ENCODE peak calls at places on chromosomes 6 and 20, in six cellular contexts. T is IMR-90, K is neuronal stem cell, Y is mesenchymal stem cell, M is H9, W is H1. J is an unnamed sample.

GRCh38 chr6:139577991-139578604 is 203.7 kb upstream of the CITED2 start:
- DNase-seq in M (no peak), W (no peak), Y (peak; percentile 90), T (peak; percentile 94), K (no peak), J (peak; percentile 57)

GRCh38 chr20:62297449-62298227 is 5.2 kb upstream of the ADRM1 start:
- DNase-seq in T (no peak), Y (no peak), W (no peak), M (no peak), K (no peak), J (no peak)

GRCh38 chr6:160431231-160431630 is 83.1 kb downstream of the SLC22A3 start:
- DNase-seq in W (no peak), K (no peak), M (no peak), T (peak; percentile 85), Y (no peak), J (no peak)

GRCh38 chr20:33524261-33524660 is 34.4 kb downstream of the CBFA2T2 start:
- DNase-seq in M (no peak), W (no peak), Y (no peak), K (no peak), T (no peak), J (no peak)

GRCh38 chr6:149964243-149965190 is 774 bp downstream of the ULBP1 start:
- DNase-seq in K (no peak), Y (peak; percentile 40), W (peak; percentile 76), T (peak; percentile 16), M (peak; percentile 50), J (peak; percentile 48)

GRCh38 chr6:20178327-20178726 is 33.9 kb downstream of the MBOAT1 start:
- DNase-seq in T (no peak), Y (no peak), W (no peak), M (no peak), K (no peak), J (no peak)

GRCh38 chr6:159461266-159461665 is 231.8 kb downstream of the SOD2 start:
- DNase-seq in M (no peak), Y (no peak), K (no peak), W (no peak), T (no peak), J (peak; percentile 49)

GRCh38 chr20:58216334-58216733 is 12.1 kb downstream of the ANKRD60 start:
- DNase-seq in M (no peak), K (no peak), W (no peak), T (peak; percentile 19), Y (no peak), J (no peak)

GRCh38 chr20:24376523-24377085 is 92.8 kb upstream of the SYNDIG1 start:
- DNase-seq in K (no peak), Y (no peak), W (no peak), M (no peak), T (peak; percentile 44), J (no peak)

GRCh38 chr20:58967652-58968429 is 13.2 kb upstream of the NELFCD start:
- DNase-seq in K (no peak), W (no peak), Y (no peak), T (no peak), M (no peak), J (no peak)

GRCh38 chr20:9660236-9660868 is 146.0 kb downstream of the LAMP5 start:
- DNase-seq in T (peak; percentile 20), W (peak; percentile 54), M (peak; percentile 32), Y (no peak), K (peak; percentile 57), J (peak; percentile 39)

GRCh38 chr6:8672882-8673281 is 237.5 kb upstream of the SLC35B3 start:
- DNase-seq in K (no peak), Y (no peak), M (no peak), T (no peak), W (no peak), J (no peak)

GRCh38 chr20:62860924-62861691 is 514 bp downstream of the TCFL5 start:
- DNase-seq in T (no peak), Y (peak; percentile 40), W (peak; percentile 64), M (peak; percentile 43), K (peak; percentile 17), J (no peak)

GRCh38 chr6:39892490-39893129 is 41.7 kb downstream of the MOCS1 start:
- DNase-seq in W (peak; percentile 83), M (peak; percentile 74), K (peak; percentile 44), T (peak; percentile 69), Y (peak; percentile 70), J (peak; percentile 72)

GRCh38 chr20:30816182-30816645 is 441.2 kb upstream of the DEFB115 start:
- DNase-seq in T (no peak), K (no peak), M (peak; percentile 38), W (no peak), Y (no peak), J (no peak)

GRCh38 chr6:127366281-127367022 is 23.0 kb upstream of the ECHDC1 start:
- DNase-seq in Y (peak; percentile 92), K (no peak), M (peak; percentile 53), T (peak; percentile 98), W (no peak), J (peak; percentile 87)

GRCh38 chr6:90214966-90215365 is 81.7 kb downstream of the BACH2 start:
- DNase-seq in M (no peak), K (no peak), W (no peak), T (no peak), Y (no peak), J (peak; percentile 24)

GRCh38 chr6:12709116-12709515 is 7.5 kb upstream of the PHACTR1 start:
- DNase-seq in M (no peak), K (no peak), W (no peak), Y (no peak), T (no peak), J (peak; percentile 76)

GRCh38 chr6:163825033-163825432 is 410.5 kb downstream of the QKI start:
- DNase-seq in T (peak; percentile 76), Y (no peak), K (no peak), W (no peak), M (no peak), J (no peak)

GRCh38 chr6:53724501-53724900 is 58.9 kb upstream of the KLHL31 start:
- DNase-seq in T (no peak), M (peak; percentile 64), K (no peak), W (no peak), Y (no peak), J (peak; percentile 30)

GRCh38 chr20:43954704-43955243 is 40.1 kb downstream of the TOX2 start:
- DNase-seq in W (no peak), K (no peak), Y (no peak), M (no peak), T (no peak), J (no peak)
- H3K4me1 ChIP-seq in W (peaks cover 3% of the 10 kb centered on the region), K (peaks cover 4% of the 10 kb centered on the region), Y (peaks cover 22% of the 10 kb centered on the region), M (no peaks in the 10 kb centered on the region), T (peaks cover 44% of the 10 kb centered on the region), J (peaks cover 4% of the 10 kb centered on the region)

GRCh38 chr6:423799-424345 is 32.3 kb downstream of the IRF4 start:
- DNase-seq in T (no peak), M (no peak), K (no peak), W (no peak), Y (no peak), J (no peak)
- H2BK15ac ChIP-seq in T (no peak overlapping the region), M (no peak overlapping the region), K (no peak overlapping the region), W (no peak overlapping the region), Y (peak overlapping the region; percentile 33), J (no peak overlapping the region)

GRCh38 chr20:36574278-36575065 is 1.1 kb downstream of the TGIF2 start:
- DNase-seq in T (peak; percentile 38), W (peak; percentile 81), M (peak; percentile 55), Y (peak; percentile 72), K (peak; percentile 48), J (peak; percentile 70)
- H3K18ac ChIP-seq in T (no peak overlapping the region), W (peak overlapping the region; percentile 83), M (peak overlapping the region; percentile 2), Y (peak overlapping the region; percentile 37), K (peak overlapping the region; percentile 99), J (peak overlapping the region; percentile 99)

DNA sequence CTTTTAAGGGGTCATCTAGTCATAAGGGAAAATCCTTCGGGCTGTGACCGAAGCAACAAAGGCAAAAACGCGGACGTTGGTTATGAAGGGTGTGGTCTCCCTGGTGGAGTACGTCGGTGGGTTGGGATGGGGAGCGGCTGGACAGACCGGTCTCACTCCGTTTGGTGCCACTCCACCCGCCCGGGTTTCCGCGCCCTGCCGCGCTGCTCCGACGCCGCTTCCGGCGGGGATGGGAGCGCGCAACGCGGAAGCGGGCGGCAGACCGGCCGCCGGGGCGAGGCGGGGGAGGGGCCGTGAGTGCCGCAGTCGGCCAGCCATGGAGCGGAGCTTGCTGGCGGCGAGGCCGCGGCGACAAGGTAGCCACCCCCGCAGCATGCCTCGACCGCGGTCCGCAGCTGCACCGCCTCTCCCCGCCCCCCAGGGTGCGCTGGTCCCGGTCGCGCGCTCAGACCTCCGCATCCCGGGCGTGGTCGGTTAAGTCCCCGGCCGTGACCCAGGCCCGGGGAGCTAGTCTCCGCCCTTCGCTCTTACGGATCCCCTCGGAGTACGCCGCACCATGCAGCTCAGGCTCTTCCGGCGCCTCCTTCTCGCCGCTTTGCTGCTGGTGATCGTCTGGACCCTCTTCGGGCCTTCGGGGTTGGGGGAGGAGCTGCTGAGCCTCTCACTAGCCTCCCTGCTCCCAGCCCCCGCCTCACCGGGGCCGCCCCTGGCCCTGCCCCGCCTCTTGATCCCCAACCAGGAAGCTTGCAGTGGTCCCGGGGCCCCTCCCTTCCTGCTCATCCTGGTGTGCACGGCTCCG is at the start of gene B3GALT4:
- DNase-seq in Y (peak; percentile 77), W (peak; percentile 89), M (peak; percentile 96), K (peak; percentile 81), T (peak; percentile 68), J (peak; percentile 97)
- H3K4me1 ChIP-seq in Y (peaks cover 40% of the 10 kb centered on the region), W (peaks cover 8% of the 10 kb centered on the region), M (no peaks in the 10 kb centered on the region), K (peaks cover 20% of the 10 kb centered on the region), T (peaks cover 14% of the 10 kb centered on the region), J (peaks cover 6% of the 10 kb centered on the region)

DNA sequence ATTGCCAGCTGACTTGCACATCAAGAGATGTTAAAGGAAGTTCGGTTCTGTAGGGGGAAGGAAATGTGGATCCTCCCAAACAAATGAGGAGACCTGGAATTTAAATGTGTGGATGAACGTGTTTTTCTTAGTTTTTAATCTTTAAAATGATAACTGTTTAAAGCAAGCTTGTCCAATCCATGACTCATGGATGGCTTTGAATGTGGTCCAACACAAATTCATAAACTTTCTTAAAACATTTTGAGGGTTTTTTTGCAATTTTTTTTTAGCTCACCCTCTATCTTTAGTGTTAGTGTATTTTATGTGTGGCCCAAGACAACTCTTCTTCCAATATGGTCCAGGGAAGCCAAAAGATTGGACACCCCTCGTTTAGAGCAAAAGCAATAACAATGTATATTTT is 12.6 kb downstream of the TUBB2B start:
- DNase-seq in M (no peak), K (no peak), T (peak; percentile 72), Y (no peak), W (no peak), J (no peak)
- H2BK15ac ChIP-seq in M (no peak overlapping the region), K (no peak overlapping the region), T (no peak overlapping the region), Y (no peak overlapping the region), W (no peak overlapping the region), J (no peak overlapping the region)

J was measured in mesendoderm.